ENCODE peak calls at places on chromosome 2, in seven cellular contexts. One of them, this sample, is unnamed.

GRCh38 chr2:144099746-144100438 is 420.0 kb downstream of the ZEB2 start:
- DNase-seq in prostate gland: no peak
- DNase-seq in upper lobe of left lung: no peak
- DNase-seq in HCT116: no peak
- DNase-seq in psoas muscle: no peak
- DNase-seq in cardiac muscle cell: peak; percentile 23
- DNase-seq in CD4-positive, alpha-beta T cell: no peak
- DNase-seq in this sample: no peak

GRCh38 chr2:19609266-19609665 is 250.8 kb upstream of the OSR1 start:
- DNase-seq in prostate gland: no peak
- DNase-seq in upper lobe of left lung: no peak
- DNase-seq in HCT116: no peak
- DNase-seq in psoas muscle: no peak
- DNase-seq in cardiac muscle cell: no peak
- DNase-seq in CD4-positive, alpha-beta T cell: no peak
- DNase-seq in this sample: no peak

GRCh38 chr2:70956141-70956540 is 20.4 kb downstream of the ATP6V1B1 start:
- DNase-seq in prostate gland: no peak
- DNase-seq in upper lobe of left lung: no peak
- DNase-seq in HCT116: no peak
- DNase-seq in psoas muscle: no peak
- DNase-seq in cardiac muscle cell: no peak
- DNase-seq in CD4-positive, alpha-beta T cell: no peak
- DNase-seq in this sample: no peak

GRCh38 chr2:215355801-215356200 is 43.9 kb downstream of the ATIC start:
- DNase-seq in prostate gland: no peak
- DNase-seq in upper lobe of left lung: no peak
- DNase-seq in HCT116: no peak
- DNase-seq in psoas muscle: no peak
- DNase-seq in cardiac muscle cell: no peak
- DNase-seq in CD4-positive, alpha-beta T cell: no peak
- DNase-seq in this sample: no peak

GRCh38 chr2:223264541-223265171 is 212.7 kb downstream of the KCNE4 start:
- DNase-seq in prostate gland: no peak
- DNase-seq in upper lobe of left lung: no peak
- DNase-seq in HCT116: no peak
- DNase-seq in psoas muscle: no peak
- DNase-seq in cardiac muscle cell: no peak
- DNase-seq in CD4-positive, alpha-beta T cell: no peak
- DNase-seq in this sample: no peak

GRCh38 chr2:164764996-164765395 is 76.6 kb downstream of the COBLL1 start:
- DNase-seq in prostate gland: no peak
- DNase-seq in upper lobe of left lung: no peak
- DNase-seq in HCT116: no peak
- DNase-seq in psoas muscle: no peak
- DNase-seq in cardiac muscle cell: no peak
- DNase-seq in CD4-positive, alpha-beta T cell: no peak
- DNase-seq in this sample: no peak

GRCh38 chr2:219722276-219722883 is 95.0 kb downstream of the SLC4A3 start:
- DNase-seq in prostate gland: no peak
- DNase-seq in upper lobe of left lung: no peak
- DNase-seq in HCT116: peak; percentile 54
- DNase-seq in psoas muscle: no peak
- DNase-seq in cardiac muscle cell: no peak
- DNase-seq in CD4-positive, alpha-beta T cell: no peak
- DNase-seq in this sample: no peak

GRCh38 chr2:128452536-128453530 is 134.2 kb upstream of the HS6ST1 start:
- DNase-seq in prostate gland: no peak
- DNase-seq in upper lobe of left lung: no peak
- DNase-seq in HCT116: no peak
- DNase-seq in psoas muscle: no peak
- DNase-seq in cardiac muscle cell: no peak
- DNase-seq in CD4-positive, alpha-beta T cell: no peak
- DNase-seq in this sample: no peak

GRCh38 chr2:3162442-3163077 is 215.1 kb downstream of the EIPR1 start:
- DNase-seq in prostate gland: no peak
- DNase-seq in upper lobe of left lung: no peak
- DNase-seq in HCT116: no peak
- DNase-seq in psoas muscle: no peak
- DNase-seq in cardiac muscle cell: no peak
- DNase-seq in CD4-positive, alpha-beta T cell: no peak
- DNase-seq in this sample: no peak

GRCh38 chr2:165239826-165240618 is 808 bp downstream of the SCN2A start:
- DNase-seq in prostate gland: no peak
- DNase-seq in upper lobe of left lung: no peak
- DNase-seq in HCT116: no peak
- DNase-seq in psoas muscle: no peak
- DNase-seq in cardiac muscle cell: no peak
- DNase-seq in CD4-positive, alpha-beta T cell: no peak
- DNase-seq in this sample: no peak

GRCh38 chr2:108575132-108575966 is 41.1 kb downstream of the LIMS1 start:
- DNase-seq in prostate gland: no peak
- DNase-seq in upper lobe of left lung: no peak
- DNase-seq in HCT116: no peak
- DNase-seq in psoas muscle: no peak
- DNase-seq in cardiac muscle cell: no peak
- DNase-seq in CD4-positive, alpha-beta T cell: no peak
- DNase-seq in this sample: no peak

GRCh38 chr2:133937669-133938068 is 316.2 kb upstream of the MGAT5 start:
- DNase-seq in prostate gland: no peak
- DNase-seq in upper lobe of left lung: no peak
- DNase-seq in HCT116: no peak
- DNase-seq in psoas muscle: no peak
- DNase-seq in cardiac muscle cell: no peak
- DNase-seq in CD4-positive, alpha-beta T cell: no peak
- DNase-seq in this sample: no peak

GRCh38 chr2:227010433-227010832 is 153.6 kb downstream of the COL4A4 start:
- DNase-seq in prostate gland: no peak
- DNase-seq in upper lobe of left lung: no peak
- DNase-seq in HCT116: no peak
- DNase-seq in psoas muscle: no peak
- DNase-seq in cardiac muscle cell: no peak
- DNase-seq in CD4-positive, alpha-beta T cell: no peak
- DNase-seq in this sample: no peak

GRCh38 chr2:43193996-43194869 is 32.2 kb downstream of the ZFP36L2 start:
- DNase-seq in prostate gland: no peak
- DNase-seq in upper lobe of left lung: no peak
- DNase-seq in HCT116: no peak
- DNase-seq in psoas muscle: no peak
- DNase-seq in cardiac muscle cell: no peak
- DNase-seq in CD4-positive, alpha-beta T cell: no peak
- DNase-seq in this sample: no peak

GRCh38 chr2:128973566-128973965 is 654.9 kb upstream of the HS6ST1 start:
- DNase-seq in prostate gland: no peak
- DNase-seq in upper lobe of left lung: no peak
- DNase-seq in HCT116: no peak
- DNase-seq in psoas muscle: no peak
- DNase-seq in cardiac muscle cell: no peak
- DNase-seq in CD4-positive, alpha-beta T cell: no peak
- DNase-seq in this sample: no peak

GRCh38 chr2:3423492-3424170 is 44.1 kb downstream of the TRAPPC12 start:
- DNase-seq in prostate gland: peak; percentile 39
- DNase-seq in upper lobe of left lung: no peak
- DNase-seq in HCT116: peak; percentile 27
- DNase-seq in psoas muscle: peak; percentile 72
- DNase-seq in cardiac muscle cell: peak; percentile 57
- DNase-seq in CD4-positive, alpha-beta T cell: peak; percentile 70
- DNase-seq in this sample: peak; percentile 61

GRCh38 chr2:26471766-26472706 is 5.9 kb downstream of the OTOF start:
- DNase-seq in prostate gland: no peak
- DNase-seq in upper lobe of left lung: no peak
- DNase-seq in HCT116: no peak
- DNase-seq in psoas muscle: no peak
- DNase-seq in cardiac muscle cell: no peak
- DNase-seq in CD4-positive, alpha-beta T cell: no peak
- DNase-seq in this sample: no peak

GRCh38 chr2:233480490-233481202 is 85.9 kb downstream of the USP40 start:
- DNase-seq in prostate gland: peak; percentile 84
- DNase-seq in upper lobe of left lung: peak; percentile 89
- DNase-seq in HCT116: no peak
- DNase-seq in psoas muscle: peak; percentile 82
- DNase-seq in cardiac muscle cell: no peak
- DNase-seq in CD4-positive, alpha-beta T cell: no peak
- DNase-seq in this sample: no peak

GRCh38 chr2:28271231-28271913 is 121.3 kb upstream of the FOSL2 start:
- DNase-seq in prostate gland: no peak
- DNase-seq in upper lobe of left lung: no peak
- DNase-seq in HCT116: no peak
- DNase-seq in psoas muscle: no peak
- DNase-seq in cardiac muscle cell: no peak
- DNase-seq in CD4-positive, alpha-beta T cell: no peak
- DNase-seq in this sample: no peak

GRCh38 chr2:218128781-218129478 is 3.1 kb downstream of the CXCR2 start:
- DNase-seq in prostate gland: no peak
- DNase-seq in upper lobe of left lung: no peak
- DNase-seq in HCT116: no peak
- DNase-seq in psoas muscle: no peak
- DNase-seq in cardiac muscle cell: no peak
- DNase-seq in CD4-positive, alpha-beta T cell: no peak
- DNase-seq in this sample: no peak

GRCh38 chr2:240170883-240171282 is 30.4 kb upstream of the OTOS start:
- DNase-seq in prostate gland: no peak
- DNase-seq in upper lobe of left lung: no peak
- DNase-seq in HCT116: no peak
- DNase-seq in psoas muscle: no peak
- DNase-seq in cardiac muscle cell: no peak
- DNase-seq in CD4-positive, alpha-beta T cell: no peak
- DNase-seq in this sample: no peak

GRCh38 chr2:153622285-153622684 is 143.7 kb upstream of the RPRM start:
- DNase-seq in prostate gland: no peak
- DNase-seq in upper lobe of left lung: no peak
- DNase-seq in HCT116: no peak
- DNase-seq in psoas muscle: no peak
- DNase-seq in cardiac muscle cell: no peak
- DNase-seq in CD4-positive, alpha-beta T cell: no peak
- DNase-seq in this sample: no peak

GRCh38 chr2:209933499-209934458 is 68.7 kb upstream of the RPE start:
- DNase-seq in prostate gland: peak; percentile 76
- DNase-seq in upper lobe of left lung: no peak
- DNase-seq in HCT116: no peak
- DNase-seq in psoas muscle: no peak
- DNase-seq in cardiac muscle cell: no peak
- DNase-seq in CD4-positive, alpha-beta T cell: no peak
- DNase-seq in this sample: no peak

GRCh38 chr2:164114937-164115336 is 379.1 kb upstream of the FIGN start:
- DNase-seq in prostate gland: no peak
- DNase-seq in upper lobe of left lung: no peak
- DNase-seq in HCT116: no peak
- DNase-seq in psoas muscle: no peak
- DNase-seq in cardiac muscle cell: no peak
- DNase-seq in CD4-positive, alpha-beta T cell: no peak
- DNase-seq in this sample: no peak

GRCh38 chr2:240593026-240593702 is 6.6 kb downstream of the CAPN10 start:
- DNase-seq in prostate gland: no peak
- DNase-seq in upper lobe of left lung: peak; percentile 55
- DNase-seq in HCT116: no peak
- DNase-seq in psoas muscle: no peak
- DNase-seq in cardiac muscle cell: no peak
- DNase-seq in CD4-positive, alpha-beta T cell: no peak
- DNase-seq in this sample: no peak

GRCh38 chr2:200308001-200308400 is 1.5 kb downstream of the SPATS2L start:
- DNase-seq in prostate gland: no peak
- DNase-seq in upper lobe of left lung: no peak
- DNase-seq in HCT116: no peak
- DNase-seq in psoas muscle: no peak
- DNase-seq in cardiac muscle cell: no peak
- DNase-seq in CD4-positive, alpha-beta T cell: no peak
- DNase-seq in this sample: no peak

GRCh38 chr2:73893764-73894474 is 1.1 kb downstream of the ACTG2 start:
- DNase-seq in prostate gland: no peak
- DNase-seq in upper lobe of left lung: no peak
- DNase-seq in HCT116: no peak
- DNase-seq in psoas muscle: no peak
- DNase-seq in cardiac muscle cell: no peak
- DNase-seq in CD4-positive, alpha-beta T cell: no peak
- DNase-seq in this sample: no peak

DNA sequence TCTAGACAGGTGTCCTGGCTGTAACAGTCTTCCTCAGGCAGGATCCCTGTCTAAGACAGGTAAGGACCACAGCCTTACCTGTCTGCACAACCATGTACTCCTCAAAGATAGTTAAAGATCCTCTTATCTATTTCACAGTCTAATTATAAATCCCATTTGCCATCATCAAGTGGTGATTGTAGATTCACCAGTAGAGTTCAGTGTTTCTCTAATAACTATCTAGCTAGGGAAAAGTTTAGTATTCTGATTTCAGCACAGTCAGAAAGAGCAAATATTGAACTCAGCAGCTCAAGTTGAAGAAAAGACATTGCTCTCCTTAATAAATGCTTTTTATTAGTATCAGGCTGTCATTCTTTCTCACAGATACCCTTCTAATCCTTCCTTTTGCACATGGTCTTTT is 1305.5 kb upstream of the NXPH2 start:
- DNase-seq in prostate gland: no peak
- DNase-seq in upper lobe of left lung: no peak
- DNase-seq in HCT116: no peak
- DNase-seq in psoas muscle: no peak
- DNase-seq in cardiac muscle cell: no peak
- DNase-seq in CD4-positive, alpha-beta T cell: no peak
- DNase-seq in this sample: no peak
- TF ChIP-seq CTCF in prostate gland: no peak
- TF ChIP-seq CTCF in upper lobe of left lung: no peak
- TF ChIP-seq CTCF in HCT116: no peak
- TF ChIP-seq CTCF in psoas muscle: no peak
- TF ChIP-seq CTCF in cardiac muscle cell: peak; percentile 12
- TF ChIP-seq CTCF in CD4-positive, alpha-beta T cell: no peak
- TF ChIP-seq CTCF in this sample: no peak

GRCh38 chr2:62207480-62207879 is 11.6 kb downstream of the B3GNT2 start:
- DNase-seq in prostate gland: no peak
- DNase-seq in upper lobe of left lung: no peak
- DNase-seq in HCT116: no peak
- DNase-seq in psoas muscle: no peak
- DNase-seq in cardiac muscle cell: no peak
- DNase-seq in CD4-positive, alpha-beta T cell: no peak
- DNase-seq in this sample: peak; percentile 39
- H3K9me3 ChIP-seq in prostate gland: no peaks in the 10 kb centered on the region
- H3K9me3 ChIP-seq in upper lobe of left lung: no peaks in the 10 kb centered on the region
- H3K9me3 ChIP-seq in HCT116: no peaks in the 10 kb centered on the region
- H3K9me3 ChIP-seq in psoas muscle: no peaks in the 10 kb centered on the region
- H3K9me3 ChIP-seq in cardiac muscle cell: no peaks in the 10 kb centered on the region
- H3K9me3 ChIP-seq in CD4-positive, alpha-beta T cell: peaks cover 11% of the 10 kb centered on the region
- H3K9me3 ChIP-seq in this sample: no peaks in the 10 kb centered on the region

GRCh38 chr2:141906673-141907072 is 224.1 kb downstream of the LRP1B start:
- DNase-seq in prostate gland: no peak
- DNase-seq in upper lobe of left lung: no peak
- DNase-seq in HCT116: no peak
- DNase-seq in psoas muscle: no peak
- DNase-seq in cardiac muscle cell: no peak
- DNase-seq in CD4-positive, alpha-beta T cell: no peak
- DNase-seq in this sample: no peak
- TF ChIP-seq CTCF in prostate gland: no peak
- TF ChIP-seq CTCF in upper lobe of left lung: no peak
- TF ChIP-seq CTCF in HCT116: no peak
- TF ChIP-seq CTCF in psoas muscle: no peak
- TF ChIP-seq CTCF in cardiac muscle cell: no peak
- TF ChIP-seq CTCF in CD4-positive, alpha-beta T cell: no peak
- TF ChIP-seq CTCF in this sample: no peak

DNA sequence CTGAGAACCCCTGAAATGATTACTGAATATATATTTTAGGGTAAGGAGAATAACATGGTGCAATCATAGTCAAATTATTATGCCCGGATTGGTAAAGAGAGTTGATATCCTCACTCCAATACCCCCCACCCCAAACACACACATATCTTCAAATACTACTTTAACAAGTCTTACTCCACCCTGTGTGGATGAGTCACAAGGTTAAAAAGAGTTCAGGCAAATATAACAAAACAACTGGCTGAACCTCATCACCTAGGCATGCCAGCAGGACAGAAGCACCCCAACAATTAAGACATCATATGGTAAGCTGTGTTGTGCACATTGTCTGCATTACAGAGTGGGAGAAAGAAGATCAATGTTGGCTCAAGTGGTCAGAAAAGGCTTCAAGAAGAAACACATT is 857.4 kb downstream of the TDRD15 start:
- DNase-seq in prostate gland: no peak
- DNase-seq in upper lobe of left lung: no peak
- DNase-seq in HCT116: no peak
- DNase-seq in psoas muscle: no peak
- DNase-seq in cardiac muscle cell: no peak
- DNase-seq in CD4-positive, alpha-beta T cell: no peak
- DNase-seq in this sample: no peak
- H3K9me3 ChIP-seq in prostate gland: no peaks in the 10 kb centered on the region
- H3K9me3 ChIP-seq in upper lobe of left lung: peaks cover 11% of the 10 kb centered on the region
- H3K9me3 ChIP-seq in HCT116: peaks cover 18% of the 10 kb centered on the region
- H3K9me3 ChIP-seq in psoas muscle: no peaks in the 10 kb centered on the region
- H3K9me3 ChIP-seq in cardiac muscle cell: no peaks in the 10 kb centered on the region
- H3K9me3 ChIP-seq in CD4-positive, alpha-beta T cell: no peaks in the 10 kb centered on the region
- H3K9me3 ChIP-seq in this sample: no peaks in the 10 kb centered on the region